ENCODE peak calls at places on chromosomes 13 and 19, in five cellular contexts. One of them, this sample, is unnamed.

GRCh38 chr13:49683489-49683888 is 7.8 kb downstream of the EBPL start:
- DNase-seq in CD8-positive, alpha-beta memory T cell: no peak
- DNase-seq in SJSA1: no peak
- DNase-seq in stomach: no peak
- DNase-seq in heart right ventricle: no peak
- DNase-seq in this sample: no peak

GRCh38 chr19:45152504-45153338 is 8.1 kb downstream of the NKPD1 start:
- DNase-seq in CD8-positive, alpha-beta memory T cell: peak
- DNase-seq in SJSA1: peak
- DNase-seq in stomach: peak
- DNase-seq in heart right ventricle: peak
- DNase-seq in this sample: no peak

GRCh38 chr13:44300895-44301638 is 72.6 kb upstream of the SERP2 start:
- DNase-seq in CD8-positive, alpha-beta memory T cell: no peak
- DNase-seq in SJSA1: no peak
- DNase-seq in stomach: peak
- DNase-seq in heart right ventricle: peak
- DNase-seq in this sample: peak

GRCh38 chr13:27088619-27089018 is 83.0 kb downstream of the USP12 start:
- DNase-seq in CD8-positive, alpha-beta memory T cell: no peak
- DNase-seq in SJSA1: no peak
- DNase-seq in stomach: no peak
- DNase-seq in heart right ventricle: no peak
- DNase-seq in this sample: no peak

GRCh38 chr13:113232208-113233003 is 23.0 kb downstream of the CUL4A start:
- DNase-seq in CD8-positive, alpha-beta memory T cell: no peak
- DNase-seq in SJSA1: peak
- DNase-seq in stomach: no peak
- DNase-seq in heart right ventricle: no peak
- DNase-seq in this sample: no peak

GRCh38 chr19:38488096-38488495 is 54.6 kb downstream of the RYR1 start:
- DNase-seq in CD8-positive, alpha-beta memory T cell: no peak
- DNase-seq in SJSA1: no peak
- DNase-seq in stomach: no peak
- DNase-seq in heart right ventricle: no peak
- DNase-seq in this sample: no peak

GRCh38 chr19:41018736-41019290 is 27.7 kb downstream of the CYP2B6 start:
- DNase-seq in CD8-positive, alpha-beta memory T cell: no peak
- DNase-seq in SJSA1: no peak
- DNase-seq in stomach: no peak
- DNase-seq in heart right ventricle: no peak
- DNase-seq in this sample: no peak

GRCh38 chr19:16535381-16535780 is 6.9 kb downstream of the CHERP start:
- DNase-seq in CD8-positive, alpha-beta memory T cell: no peak
- DNase-seq in SJSA1: no peak
- DNase-seq in stomach: no peak
- DNase-seq in heart right ventricle: no peak
- DNase-seq in this sample: no peak

GRCh38 chr19:52039169-52039568 is 9.5 kb downstream of the ZNF432 start:
- DNase-seq in CD8-positive, alpha-beta memory T cell: no peak
- DNase-seq in SJSA1: no peak
- DNase-seq in stomach: no peak
- DNase-seq in heart right ventricle: no peak
- DNase-seq in this sample: no peak

DNA sequence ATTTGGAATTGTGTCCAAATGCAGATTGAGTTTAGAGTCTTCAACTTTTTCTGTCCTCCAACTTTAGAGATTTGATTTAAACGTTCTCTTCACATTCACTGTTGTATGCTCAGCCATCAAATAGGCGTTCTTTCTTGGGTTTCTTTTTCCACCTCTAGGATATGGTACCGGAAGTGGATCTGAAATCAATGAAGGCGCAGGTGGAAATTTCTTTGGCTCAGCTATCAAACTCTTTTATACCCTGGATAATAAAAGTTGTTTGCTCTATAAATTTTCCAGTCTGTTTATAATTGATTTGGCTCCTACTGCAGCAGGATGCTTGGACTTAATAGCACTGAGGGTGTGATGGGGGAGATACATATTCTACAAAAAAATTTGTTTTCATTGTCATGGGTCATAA is 1.6 kb downstream of the COG3 start:
- DNase-seq in CD8-positive, alpha-beta memory T cell: no peak
- DNase-seq in SJSA1: no peak
- DNase-seq in stomach: no peak
- DNase-seq in heart right ventricle: no peak
- DNase-seq in this sample: no peak
- H3K4me3 ChIP-seq in CD8-positive, alpha-beta memory T cell: no peak
- H3K4me3 ChIP-seq in SJSA1: peak
- H3K4me3 ChIP-seq in stomach: peak
- H3K4me3 ChIP-seq in heart right ventricle: peak
- H3K4me3 ChIP-seq in this sample: no peak

GRCh38 chr13:36297600-36298338 is at the start of gene CCDC169:
- DNase-seq in CD8-positive, alpha-beta memory T cell: peak
- DNase-seq in SJSA1: peak
- DNase-seq in stomach: peak
- DNase-seq in heart right ventricle: peak
- DNase-seq in this sample: peak
- H3K27ac ChIP-seq in CD8-positive, alpha-beta memory T cell: no peak
- H3K27ac ChIP-seq in SJSA1: peak
- H3K27ac ChIP-seq in stomach: peak
- H3K27ac ChIP-seq in heart right ventricle: no peak
- H3K27ac ChIP-seq in this sample: peak

GRCh38 chr19:10228393-10228792 is 2.7 kb downstream of the S1PR2 start:
- DNase-seq in CD8-positive, alpha-beta memory T cell: no peak
- DNase-seq in SJSA1: no peak
- DNase-seq in stomach: no peak
- DNase-seq in heart right ventricle: no peak
- DNase-seq in this sample: no peak
- H3K4me3 ChIP-seq in CD8-positive, alpha-beta memory T cell: no peak
- H3K4me3 ChIP-seq in SJSA1: no peak
- H3K4me3 ChIP-seq in stomach: no peak
- H3K4me3 ChIP-seq in heart right ventricle: no peak
- H3K4me3 ChIP-seq in this sample: peak

GRCh38 chr19:48969276-48970138 is 4.4 kb downstream of the FTL start:
- DNase-seq in CD8-positive, alpha-beta memory T cell: no peak
- DNase-seq in SJSA1: no peak
- DNase-seq in stomach: no peak
- DNase-seq in heart right ventricle: no peak
- DNase-seq in this sample: peak

GRCh38 chr19:48966541-48967345 is 1.6 kb downstream of the FTL start:
- DNase-seq in CD8-positive, alpha-beta memory T cell: no peak
- DNase-seq in SJSA1: no peak
- DNase-seq in stomach: no peak
- DNase-seq in heart right ventricle: no peak
- DNase-seq in this sample: no peak

GRCh38 chr19:48968813-48969218 is 3.7 kb downstream of the FTL start:
- DNase-seq in CD8-positive, alpha-beta memory T cell: no peak
- DNase-seq in SJSA1: no peak
- DNase-seq in stomach: no peak
- DNase-seq in heart right ventricle: no peak
- DNase-seq in this sample: peak

GRCh38 chr19:48967346-48968178 is 2.5 kb downstream of the FTL start:
- DNase-seq in CD8-positive, alpha-beta memory T cell: no peak
- DNase-seq in SJSA1: no peak
- DNase-seq in stomach: no peak
- DNase-seq in heart right ventricle: no peak
- DNase-seq in this sample: peak

DNA sequence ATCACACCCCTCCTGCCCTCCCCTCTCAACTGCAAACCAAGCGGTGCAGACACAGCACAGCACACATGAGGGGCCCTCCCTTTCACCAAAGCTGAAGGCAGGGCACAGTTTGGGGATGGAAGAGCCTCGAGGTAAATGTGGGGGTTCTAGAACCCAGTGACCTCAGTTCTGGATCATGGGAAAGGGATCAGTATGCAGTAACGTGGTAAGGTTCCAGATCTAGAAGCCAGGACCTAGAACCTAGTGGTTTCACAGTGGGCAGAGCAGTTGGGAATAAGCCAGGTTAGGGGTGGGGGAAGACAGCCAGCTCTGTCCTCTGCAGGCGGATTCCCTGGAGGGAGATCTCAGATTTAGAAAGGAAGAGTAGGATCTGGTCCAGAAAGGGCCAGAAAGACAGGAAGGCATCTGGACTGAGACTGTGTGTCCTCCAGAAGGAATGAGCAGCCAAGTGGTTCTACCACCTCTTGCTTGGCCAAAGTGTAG is 3.1 kb downstream of the FTL start:
- DNase-seq in CD8-positive, alpha-beta memory T cell: no peak
- DNase-seq in SJSA1: no peak
- DNase-seq in stomach: no peak
- DNase-seq in heart right ventricle: no peak
- DNase-seq in this sample: no peak
- H3K27ac ChIP-seq in CD8-positive, alpha-beta memory T cell: no peak
- H3K27ac ChIP-seq in SJSA1: no peak
- H3K27ac ChIP-seq in stomach: peak
- H3K27ac ChIP-seq in heart right ventricle: peak
- H3K27ac ChIP-seq in this sample: peak

GRCh38 chr13:23354520-23354919 is 79.0 kb downstream of the SACS start:
- DNase-seq in CD8-positive, alpha-beta memory T cell: no peak
- DNase-seq in SJSA1: no peak
- DNase-seq in stomach: no peak
- DNase-seq in heart right ventricle: no peak
- DNase-seq in this sample: no peak
- H3K4me3 ChIP-seq in CD8-positive, alpha-beta memory T cell: no peak
- H3K4me3 ChIP-seq in SJSA1: no peak
- H3K4me3 ChIP-seq in stomach: no peak
- H3K4me3 ChIP-seq in heart right ventricle: no peak
- H3K4me3 ChIP-seq in this sample: no peak

DNA sequence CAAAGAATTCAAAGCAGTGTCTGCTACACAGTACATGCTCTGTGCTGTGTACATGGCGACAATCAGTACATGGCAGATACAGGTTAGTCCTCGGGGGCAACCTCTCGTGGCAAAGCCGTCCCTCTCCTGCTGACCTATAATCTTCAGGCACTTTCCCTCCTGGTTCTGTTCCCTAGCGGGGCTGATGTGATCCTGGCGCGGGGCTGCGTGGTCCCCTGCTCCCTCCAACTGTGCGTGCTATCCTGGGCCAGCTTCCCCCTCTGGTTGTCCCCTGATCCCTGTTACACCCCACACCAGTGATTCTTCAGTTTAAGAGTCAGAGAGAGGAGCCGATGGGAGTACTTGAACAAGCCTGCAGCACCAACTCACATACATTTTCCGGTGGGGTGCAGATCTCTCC is 12.1 kb downstream of the MAG start:
- DNase-seq in CD8-positive, alpha-beta memory T cell: no peak
- DNase-seq in SJSA1: no peak
- DNase-seq in stomach: no peak
- DNase-seq in heart right ventricle: no peak
- DNase-seq in this sample: no peak
- H3K27ac ChIP-seq in CD8-positive, alpha-beta memory T cell: no peak
- H3K27ac ChIP-seq in SJSA1: no peak
- H3K27ac ChIP-seq in stomach: no peak
- H3K27ac ChIP-seq in heart right ventricle: no peak
- H3K27ac ChIP-seq in this sample: no peak

This sample was measured in sigmoid colon.